ENCODE peak calls at places on chromosomes 12 and 14, in nine cellular contexts. One of them, this sample, is unnamed.

GRCh38 chr14:77583657-77584056 is 32.8 kb downstream of the SPTLC2 start:
- DNase-seq in dorsolateral prefrontal cortex: no peak
- DNase-seq in left ventricle myocardium inferior: no peak
- DNase-seq in suprapubic skin: no peak
- DNase-seq in astrocyte of the cerebellum: no peak
- DNase-seq in GM10248: no peak
- DNase-seq in fibroblast of pulmonary artery: no peak
- DNase-seq in GM12865: no peak
- DNase-seq in tibial nerve: no peak
- DNase-seq in this sample: no peak

GRCh38 chr14:52279405-52279804 is 11.9 kb downstream of the PTGDR start:
- DNase-seq in dorsolateral prefrontal cortex: no peak
- DNase-seq in left ventricle myocardium inferior: no peak
- DNase-seq in suprapubic skin: no peak
- DNase-seq in astrocyte of the cerebellum: no peak
- DNase-seq in GM10248: no peak
- DNase-seq in fibroblast of pulmonary artery: peak; percentile 68
- DNase-seq in GM12865: no peak
- DNase-seq in tibial nerve: no peak
- DNase-seq in this sample: no peak

GRCh38 chr14:99261916-99262787 is 9.8 kb downstream of the BCL11B start:
- DNase-seq in dorsolateral prefrontal cortex: peak; percentile 60
- DNase-seq in left ventricle myocardium inferior: no peak
- DNase-seq in suprapubic skin: no peak
- DNase-seq in astrocyte of the cerebellum: no peak
- DNase-seq in GM10248: no peak
- DNase-seq in fibroblast of pulmonary artery: no peak
- DNase-seq in GM12865: no peak
- DNase-seq in tibial nerve: no peak
- DNase-seq in this sample: no peak

GRCh38 chr12:725076-725475 is 27.3 kb upstream of the WNK1 start:
- DNase-seq in dorsolateral prefrontal cortex: no peak
- DNase-seq in left ventricle myocardium inferior: no peak
- DNase-seq in suprapubic skin: no peak
- DNase-seq in astrocyte of the cerebellum: no peak
- DNase-seq in GM10248: no peak
- DNase-seq in fibroblast of pulmonary artery: no peak
- DNase-seq in GM12865: no peak
- DNase-seq in tibial nerve: no peak
- DNase-seq in this sample: no peak

GRCh38 chr14:24114536-24115450 is at the start of the genes DCAF11 and NRL:
- DNase-seq in dorsolateral prefrontal cortex: peak; percentile 99
- DNase-seq in left ventricle myocardium inferior: peak; percentile 98
- DNase-seq in suprapubic skin: peak; percentile 99
- DNase-seq in astrocyte of the cerebellum: peak; percentile 99
- DNase-seq in GM10248: peak; percentile 98
- DNase-seq in fibroblast of pulmonary artery: peak; percentile 100
- DNase-seq in GM12865: peak; percentile 100
- DNase-seq in tibial nerve: peak; percentile 98
- DNase-seq in this sample: peak; percentile 97

GRCh38 chr12:122135437-122136031 is 38.5 kb downstream of the IL31 start:
- DNase-seq in dorsolateral prefrontal cortex: no peak
- DNase-seq in left ventricle myocardium inferior: no peak
- DNase-seq in suprapubic skin: no peak
- DNase-seq in astrocyte of the cerebellum: no peak
- DNase-seq in GM10248: no peak
- DNase-seq in fibroblast of pulmonary artery: no peak
- DNase-seq in GM12865: no peak
- DNase-seq in tibial nerve: no peak
- DNase-seq in this sample: no peak

GRCh38 chr12:44000309-44000952 is 164.6 kb downstream of the TMEM117 start:
- DNase-seq in dorsolateral prefrontal cortex: peak; percentile 15
- DNase-seq in left ventricle myocardium inferior: no peak
- DNase-seq in suprapubic skin: no peak
- DNase-seq in astrocyte of the cerebellum: no peak
- DNase-seq in GM10248: peak; percentile 47
- DNase-seq in fibroblast of pulmonary artery: peak; percentile 67
- DNase-seq in GM12865: peak; percentile 69
- DNase-seq in tibial nerve: no peak
- DNase-seq in this sample: no peak

GRCh38 chr12:40300490-40300889 is 75.7 kb downstream of the LRRK2 start:
- DNase-seq in dorsolateral prefrontal cortex: no peak
- DNase-seq in left ventricle myocardium inferior: no peak
- DNase-seq in suprapubic skin: no peak
- DNase-seq in astrocyte of the cerebellum: no peak
- DNase-seq in GM10248: no peak
- DNase-seq in fibroblast of pulmonary artery: peak; percentile 2
- DNase-seq in GM12865: no peak
- DNase-seq in tibial nerve: no peak
- DNase-seq in this sample: no peak

GRCh38 chr12:94326234-94326633 is 133.4 kb downstream of the CEP83 start:
- DNase-seq in dorsolateral prefrontal cortex: no peak
- DNase-seq in left ventricle myocardium inferior: no peak
- DNase-seq in suprapubic skin: no peak
- DNase-seq in astrocyte of the cerebellum: no peak
- DNase-seq in GM10248: no peak
- DNase-seq in fibroblast of pulmonary artery: no peak
- DNase-seq in GM12865: no peak
- DNase-seq in tibial nerve: no peak
- DNase-seq in this sample: no peak

GRCh38 chr12:96321941-96322340 is 78.3 kb downstream of the CDK17 start:
- DNase-seq in dorsolateral prefrontal cortex: no peak
- DNase-seq in left ventricle myocardium inferior: no peak
- DNase-seq in suprapubic skin: no peak
- DNase-seq in astrocyte of the cerebellum: no peak
- DNase-seq in GM10248: no peak
- DNase-seq in fibroblast of pulmonary artery: no peak
- DNase-seq in GM12865: peak; percentile 47
- DNase-seq in tibial nerve: no peak
- DNase-seq in this sample: no peak

GRCh38 chr12:117853600-117853999 is 115.2 kb downstream of the KSR2 start:
- DNase-seq in dorsolateral prefrontal cortex: no peak
- DNase-seq in left ventricle myocardium inferior: no peak
- DNase-seq in suprapubic skin: no peak
- DNase-seq in astrocyte of the cerebellum: no peak
- DNase-seq in GM10248: no peak
- DNase-seq in fibroblast of pulmonary artery: no peak
- DNase-seq in GM12865: no peak
- DNase-seq in tibial nerve: no peak
- DNase-seq in this sample: no peak

GRCh38 chr14:57371013-57371412 is 19.4 kb upstream of the NAA30 start:
- DNase-seq in dorsolateral prefrontal cortex: no peak
- DNase-seq in left ventricle myocardium inferior: no peak
- DNase-seq in suprapubic skin: no peak
- DNase-seq in astrocyte of the cerebellum: no peak
- DNase-seq in GM10248: no peak
- DNase-seq in fibroblast of pulmonary artery: no peak
- DNase-seq in GM12865: no peak
- DNase-seq in tibial nerve: no peak
- DNase-seq in this sample: no peak

GRCh38 chr12:3065300-3065699 is 11.9 kb upstream of the TSPAN9 start:
- DNase-seq in dorsolateral prefrontal cortex: no peak
- DNase-seq in left ventricle myocardium inferior: no peak
- DNase-seq in suprapubic skin: no peak
- DNase-seq in astrocyte of the cerebellum: no peak
- DNase-seq in GM10248: no peak
- DNase-seq in fibroblast of pulmonary artery: no peak
- DNase-seq in GM12865: no peak
- DNase-seq in tibial nerve: no peak
- DNase-seq in this sample: no peak

GRCh38 chr12:52740591-52740990 is 36.6 kb downstream of the KRT76 start:
- DNase-seq in dorsolateral prefrontal cortex: no peak
- DNase-seq in left ventricle myocardium inferior: no peak
- DNase-seq in suprapubic skin: no peak
- DNase-seq in astrocyte of the cerebellum: no peak
- DNase-seq in GM10248: no peak
- DNase-seq in fibroblast of pulmonary artery: peak; percentile 46
- DNase-seq in GM12865: no peak
- DNase-seq in tibial nerve: no peak
- DNase-seq in this sample: no peak

GRCh38 chr12:71216725-71217579 is 59.2 kb upstream of the TSPAN8 start:
- DNase-seq in dorsolateral prefrontal cortex: peak; percentile 54
- DNase-seq in left ventricle myocardium inferior: no peak
- DNase-seq in suprapubic skin: no peak
- DNase-seq in astrocyte of the cerebellum: no peak
- DNase-seq in GM10248: no peak
- DNase-seq in fibroblast of pulmonary artery: peak; percentile 46
- DNase-seq in GM12865: peak; percentile 32
- DNase-seq in tibial nerve: no peak
- DNase-seq in this sample: no peak

GRCh38 chr12:58176296-58176869 is 235.0 kb downstream of the ATP23 start:
- DNase-seq in dorsolateral prefrontal cortex: no peak
- DNase-seq in left ventricle myocardium inferior: no peak
- DNase-seq in suprapubic skin: no peak
- DNase-seq in astrocyte of the cerebellum: no peak
- DNase-seq in GM10248: no peak
- DNase-seq in fibroblast of pulmonary artery: peak; percentile 50
- DNase-seq in GM12865: peak; percentile 40
- DNase-seq in tibial nerve: no peak
- DNase-seq in this sample: no peak
- TF ChIP-seq CTCF in dorsolateral prefrontal cortex: no peak
- TF ChIP-seq CTCF in left ventricle myocardium inferior: peak; percentile 69
- TF ChIP-seq CTCF in suprapubic skin: peak; percentile 26
- TF ChIP-seq CTCF in astrocyte of the cerebellum: peak; percentile 38
- TF ChIP-seq CTCF in GM10248: peak; percentile 27
- TF ChIP-seq CTCF in fibroblast of pulmonary artery: peak; percentile 58
- TF ChIP-seq CTCF in GM12865: peak; percentile 55
- TF ChIP-seq CTCF in tibial nerve: no peak
- TF ChIP-seq CTCF in this sample: no peak

GRCh38 chr14:70907996-70908917 is 998 bp downstream of the PCNX1 start:
- DNase-seq in dorsolateral prefrontal cortex: peak; percentile 14
- DNase-seq in left ventricle myocardium inferior: peak; percentile 58
- DNase-seq in suprapubic skin: peak; percentile 74
- DNase-seq in astrocyte of the cerebellum: no peak
- DNase-seq in GM10248: peak; percentile 51
- DNase-seq in fibroblast of pulmonary artery: peak; percentile 70
- DNase-seq in GM12865: peak; percentile 60
- DNase-seq in tibial nerve: peak; percentile 21
- DNase-seq in this sample: peak; percentile 66
- TF ChIP-seq CTCF in dorsolateral prefrontal cortex: no peak
- TF ChIP-seq CTCF in left ventricle myocardium inferior: no peak
- TF ChIP-seq CTCF in suprapubic skin: no peak
- TF ChIP-seq CTCF in astrocyte of the cerebellum: no peak
- TF ChIP-seq CTCF in GM10248: no peak
- TF ChIP-seq CTCF in fibroblast of pulmonary artery: no peak
- TF ChIP-seq CTCF in GM12865: peak; percentile 2
- TF ChIP-seq CTCF in tibial nerve: no peak
- TF ChIP-seq CTCF in this sample: no peak

GRCh38 chr12:55822228-55822627 is 4.4 kb downstream of the ORMDL2 start:
- DNase-seq in dorsolateral prefrontal cortex: no peak
- DNase-seq in left ventricle myocardium inferior: no peak
- DNase-seq in suprapubic skin: peak; percentile 29
- DNase-seq in astrocyte of the cerebellum: no peak
- DNase-seq in GM10248: no peak
- DNase-seq in fibroblast of pulmonary artery: no peak
- DNase-seq in GM12865: no peak
- DNase-seq in tibial nerve: no peak
- DNase-seq in this sample: no peak
- TF ChIP-seq CTCF in dorsolateral prefrontal cortex: no peak
- TF ChIP-seq CTCF in left ventricle myocardium inferior: peak; percentile 36
- TF ChIP-seq CTCF in suprapubic skin: no peak
- TF ChIP-seq CTCF in astrocyte of the cerebellum: peak; percentile 34
- TF ChIP-seq CTCF in GM10248: no peak
- TF ChIP-seq CTCF in fibroblast of pulmonary artery: peak; percentile 31
- TF ChIP-seq CTCF in GM12865: peak; percentile 10
- TF ChIP-seq CTCF in tibial nerve: no peak
- TF ChIP-seq CTCF in this sample: no peak

GRCh38 chr12:2009623-2010022 is 5.4 kb upstream of the DCP1B start:
- DNase-seq in dorsolateral prefrontal cortex: no peak
- DNase-seq in left ventricle myocardium inferior: no peak
- DNase-seq in suprapubic skin: no peak
- DNase-seq in astrocyte of the cerebellum: no peak
- DNase-seq in GM10248: no peak
- DNase-seq in fibroblast of pulmonary artery: no peak
- DNase-seq in GM12865: no peak
- DNase-seq in tibial nerve: no peak
- DNase-seq in this sample: no peak

GRCh38 chr12:2013527-2014223 is 9.4 kb upstream of the DCP1B start:
- DNase-seq in dorsolateral prefrontal cortex: peak; percentile 33
- DNase-seq in left ventricle myocardium inferior: peak; percentile 45
- DNase-seq in suprapubic skin: no peak
- DNase-seq in astrocyte of the cerebellum: no peak
- DNase-seq in GM10248: no peak
- DNase-seq in fibroblast of pulmonary artery: peak; percentile 58
- DNase-seq in GM12865: no peak
- DNase-seq in tibial nerve: no peak
- DNase-seq in this sample: no peak

GRCh38 chr12:2008677-2009076 is 4.4 kb upstream of the DCP1B start:
- DNase-seq in dorsolateral prefrontal cortex: no peak
- DNase-seq in left ventricle myocardium inferior: no peak
- DNase-seq in suprapubic skin: no peak
- DNase-seq in astrocyte of the cerebellum: no peak
- DNase-seq in GM10248: no peak
- DNase-seq in fibroblast of pulmonary artery: no peak
- DNase-seq in GM12865: no peak
- DNase-seq in tibial nerve: no peak
- DNase-seq in this sample: no peak

GRCh38 chr12:2013111-2013510 is 8.9 kb upstream of the DCP1B start:
- DNase-seq in dorsolateral prefrontal cortex: no peak
- DNase-seq in left ventricle myocardium inferior: no peak
- DNase-seq in suprapubic skin: no peak
- DNase-seq in astrocyte of the cerebellum: no peak
- DNase-seq in GM10248: no peak
- DNase-seq in fibroblast of pulmonary artery: no peak
- DNase-seq in GM12865: no peak
- DNase-seq in tibial nerve: no peak
- DNase-seq in this sample: no peak

DNA sequence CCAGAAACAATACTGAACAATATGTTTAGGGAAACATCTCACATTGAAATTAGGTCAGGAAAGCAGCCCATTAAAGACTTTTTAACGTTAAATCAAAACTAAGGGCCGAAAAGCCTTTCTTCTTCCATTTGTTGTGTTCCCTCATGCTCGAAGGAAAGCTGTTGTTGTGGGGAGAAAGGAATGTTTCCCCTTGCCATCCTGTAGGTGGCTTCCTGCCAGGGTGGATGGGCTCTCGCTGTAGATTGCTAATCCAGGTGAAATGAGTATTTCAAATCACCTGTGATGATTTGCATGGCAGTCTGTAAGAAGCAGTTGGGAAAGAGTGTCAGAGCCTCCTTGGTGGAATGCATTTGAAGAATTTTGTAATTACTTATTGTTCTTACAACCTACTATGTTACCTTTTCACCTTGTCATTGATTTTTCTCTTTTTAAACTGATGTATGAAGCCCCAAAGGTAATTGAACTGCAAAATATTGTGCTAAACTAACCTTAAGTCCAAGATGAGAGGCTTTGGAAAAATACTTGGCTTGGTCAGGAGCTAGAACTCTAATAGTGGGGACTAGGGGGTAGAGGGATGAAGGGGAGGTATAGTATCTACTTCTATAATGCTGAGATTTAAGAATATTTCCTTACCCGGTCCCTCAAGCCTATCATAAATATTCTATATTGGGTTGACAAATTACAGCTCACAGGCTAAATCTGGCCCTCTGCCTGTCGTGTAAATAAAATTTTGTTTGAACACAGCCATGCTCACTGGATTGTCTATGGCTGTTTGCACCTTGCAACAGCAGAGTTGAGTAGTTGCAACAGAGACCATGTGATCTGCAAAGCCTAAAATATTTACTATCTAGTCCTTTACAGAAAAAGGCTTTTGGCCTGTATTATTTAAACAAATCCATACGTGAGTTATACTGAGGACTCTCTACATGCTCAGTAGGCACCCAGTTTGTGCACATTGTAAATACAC is 7.7 kb upstream of the DCP1B start:
- DNase-seq in dorsolateral prefrontal cortex: no peak
- DNase-seq in left ventricle myocardium inferior: no peak
- DNase-seq in suprapubic skin: no peak
- DNase-seq in astrocyte of the cerebellum: no peak
- DNase-seq in GM10248: no peak
- DNase-seq in fibroblast of pulmonary artery: no peak
- DNase-seq in GM12865: no peak
- DNase-seq in tibial nerve: no peak
- DNase-seq in this sample: no peak
- TF ChIP-seq CTCF in dorsolateral prefrontal cortex: no peak
- TF ChIP-seq CTCF in left ventricle myocardium inferior: no peak
- TF ChIP-seq CTCF in suprapubic skin: no peak
- TF ChIP-seq CTCF in astrocyte of the cerebellum: no peak
- TF ChIP-seq CTCF in GM10248: no peak
- TF ChIP-seq CTCF in fibroblast of pulmonary artery: no peak
- TF ChIP-seq CTCF in GM12865: no peak
- TF ChIP-seq CTCF in tibial nerve: no peak
- TF ChIP-seq CTCF in this sample: no peak